ENCODE peak calls at places on chromosomes 4 and X, in six cellular contexts. C is H9, J is trophoblast cell, W is IMR-90, I is neuronal stem cell, U is H1. P is an unnamed sample.

GRCh38 chr4:55609393-55609821 is 17.4 kb upstream of the PDCL2 start:
- DNase-seq in U (no peak), W (peak; percentile 2), J (no peak), I (no peak), C (no peak), P (no peak)

GRCh38 chr4:137664416-137664815 is 132.1 kb upstream of the PCDH18 start:
- DNase-seq in C (no peak), U (no peak), J (no peak), I (no peak), W (peak; percentile 51), P (no peak)

GRCh38 chr4:110900206-110900769 is 277.4 kb upstream of the PITX2 start:
- DNase-seq in J (no peak), U (no peak), W (peak; percentile 20), C (no peak), I (no peak), P (peak; percentile 32)

GRCh38 chrX:63764946-63765345 is 20.1 kb downstream of the ARHGEF9 start:
- DNase-seq in I (no peak), J (no peak), U (no peak), W (peak; percentile 34), C (no peak), P (no peak)

GRCh38 chr4:60575336-60575735 is 624.8 kb upstream of the ADGRL3 start:
- DNase-seq in W (no peak), I (no peak), U (no peak), C (no peak), J (no peak), P (no peak)

GRCh38 chr4:112270643-112271484 is 14.8 kb downstream of the TIFA start:
- DNase-seq in U (no peak), C (no peak), W (peak; percentile 93), I (no peak), J (peak; percentile 82), P (peak; percentile 33)

GRCh38 chrX:17990542-17990941 is 129.4 kb upstream of the RAI2 start:
- DNase-seq in I (no peak), W (no peak), C (no peak), J (no peak), U (no peak), P (no peak)

GRCh38 chrX:55488559-55489314 is 911 bp downstream of the USP51 start:
- DNase-seq in J (peak; percentile 49), U (no peak), C (peak; percentile 70), I (peak; percentile 41), W (peak; percentile 8), P (peak; percentile 64)

GRCh38 chr4:141158219-141158618 is 24.9 kb upstream of the RNF150 start:
- DNase-seq in W (peak; percentile 55), I (peak; percentile 11), C (no peak), U (no peak), J (no peak), P (peak; percentile 53)

GRCh38 chrX:148363836-148364235 is 136.6 kb upstream of the AFF2 start:
- DNase-seq in C (no peak), I (no peak), W (no peak), J (no peak), U (no peak), P (no peak)

GRCh38 chr4:90187148-90187884 is 60.1 kb downstream of the CCSER1 start:
- DNase-seq in W (no peak), J (no peak), I (no peak), C (no peak), U (no peak), P (no peak)

GRCh38 chr4:2350982-2351381 is 67.5 kb downstream of the ZFYVE28 start:
- DNase-seq in W (no peak), J (no peak), I (no peak), U (no peak), C (peak; percentile 12), P (no peak)

GRCh38 chrX:46918434-46918833 is 6.2 kb downstream of the JADE3 start:
- DNase-seq in W (peak; percentile 3), I (no peak), U (no peak), J (no peak), C (no peak), P (no peak)

GRCh38 chrX:149940015-149940716 is 1.9 kb upstream of the EOLA2 start:
- DNase-seq in W (peak; percentile 98), J (peak; percentile 88), C (peak; percentile 97), I (peak; percentile 85), U (peak; percentile 96), P (peak; percentile 97)

GRCh38 chr4:138816883-138817282 is 198.7 kb upstream of the NOCT start:
- DNase-seq in C (no peak), I (no peak), J (no peak), W (no peak), U (no peak), P (no peak)

GRCh38 chrX:34299451-34299967 is 167.4 kb upstream of the FAM47A start:
- DNase-seq in U (no peak), C (no peak), J (no peak), W (no peak), I (no peak), P (peak; percentile 1)

GRCh38 chr4:174669278-174669677 is 147.0 kb upstream of the HPGD start:
- DNase-seq in J (peak; percentile 54), I (no peak), U (no peak), C (no peak), W (peak; percentile 50), P (peak; percentile 81)

GRCh38 chr4:35818520-35818919 is 425.8 kb downstream of the ARAP2 start:
- DNase-seq in C (no peak), W (no peak), I (no peak), U (no peak), J (no peak), P (peak; percentile 5)

GRCh38 chrX:133722756-133723155 is 262.6 kb downstream of the GPC3 start:
- DNase-seq in J (no peak), I (no peak), W (no peak), U (no peak), C (no peak), P (no peak)

GRCh38 chr4:6278801-6279197 is 9.1 kb downstream of the WFS1 start:
- DNase-seq in W (peak; percentile 65), I (no peak), J (no peak), U (no peak), C (no peak), P (no peak)

GRCh38 chrX:2177541-2177940 is 323.2 kb downstream of the DHRSX start:
- DNase-seq in J (no peak), U (no peak), I (no peak), C (no peak), W (no peak), P (no peak)

GRCh38 chrX:103503163-103503852 is 16.0 kb downstream of the RAB40A start:
- DNase-seq in U (no peak), J (peak; percentile 3), W (peak; percentile 33), C (no peak), I (no peak), P (no peak)

GRCh38 chr4:73066928-73067327 is 2.6 kb downstream of the COX18 start:
- DNase-seq in I (no peak), W (no peak), J (no peak), C (no peak), U (no peak), P (no peak)

GRCh38 chr4:11158971-11159370 is 269.7 kb downstream of the HS3ST1 start:
- DNase-seq in U (no peak), I (no peak), J (no peak), W (no peak), C (no peak), P (no peak)

GRCh38 chr4:144709159-144709558 is 63.2 kb downstream of the HHIP start:
- DNase-seq in I (no peak), U (no peak), W (peak; percentile 89), C (no peak), J (no peak), P (peak; percentile 21)

DNA sequence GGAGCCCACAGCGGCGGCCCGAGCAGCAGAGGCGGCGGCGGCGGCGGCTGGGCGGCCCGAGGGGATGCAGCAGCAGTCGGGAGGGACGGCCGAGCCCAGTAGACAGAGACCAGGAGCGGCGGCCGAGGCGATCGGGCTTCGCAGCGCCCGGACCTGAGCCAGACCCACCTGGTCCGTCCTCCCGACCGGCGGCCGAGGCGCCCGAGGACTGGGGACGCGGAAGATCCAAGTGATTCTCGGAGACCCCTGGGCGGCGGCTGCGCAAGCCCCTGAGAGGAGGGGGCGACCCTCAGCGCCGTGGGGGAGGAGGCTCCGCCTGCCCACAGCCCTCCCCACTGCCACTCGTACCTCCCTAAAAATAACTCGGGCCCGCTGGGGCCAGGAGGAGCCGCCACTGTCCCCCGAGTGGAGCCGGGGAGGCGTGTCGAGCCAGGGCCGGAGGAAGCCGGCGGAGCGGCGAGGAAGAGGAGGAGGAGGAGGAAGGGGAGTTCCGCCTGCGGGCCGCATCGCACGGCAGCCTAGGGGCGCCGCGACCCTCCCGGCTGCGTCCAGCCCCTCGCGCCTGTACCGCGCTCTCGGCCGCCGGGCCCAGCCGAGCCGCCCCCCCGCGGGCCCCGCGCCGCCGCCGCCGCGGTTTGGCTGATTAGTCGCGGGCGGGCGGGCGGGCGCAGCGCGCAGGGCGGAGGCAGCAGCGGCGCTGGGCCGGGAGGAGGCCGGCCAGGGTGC is 690 bp downstream of the RAPGEF2 start:
- DNase-seq in I (peak; percentile 60), U (no peak), W (peak; percentile 23), J (peak; percentile 42), C (peak; percentile 46), P (peak; percentile 59)
- H2BK120ac ChIP-seq in I (no peak overlapping the region), U (no peak overlapping the region), W (no peak overlapping the region), J (peak overlapping the region; percentile 48), C (no peak overlapping the region), P (peak overlapping the region; percentile 71)

GRCh38 chr4:169229571-169230028 is 41.2 kb downstream of the SH3RF1 start:
- DNase-seq in J (peak; percentile 10), W (peak; percentile 96), U (no peak), I (no peak), C (no peak), P (peak; percentile 93)
- H4K91ac ChIP-seq in J (peak overlapping the region; percentile 18), W (no peak overlapping the region), U (no peak overlapping the region), I (no peak overlapping the region), C (no peak overlapping the region), P (no peak overlapping the region)

GRCh38 chr4:85825937-85826678 is 351.2 kb downstream of the ARHGAP24 start:
- DNase-seq in I (peak; percentile 30), W (peak; percentile 58), J (no peak), C (peak; percentile 58), U (peak; percentile 62), P (peak; percentile 89)
- H3K4me1 ChIP-seq in I (peaks cover 14% of the 10 kb centered on the region), W (peaks cover 18% of the 10 kb centered on the region), J (no peaks in the 10 kb centered on the region), C (peaks cover 6% of the 10 kb centered on the region), U (peaks cover 12% of the 10 kb centered on the region), P (peaks cover 3% of the 10 kb centered on the region)

GRCh38 chr4:147198411-147199051 is 252.9 kb upstream of the TTC29 start:
- DNase-seq in U (no peak), J (no peak), C (no peak), W (peak; percentile 41), I (peak; percentile 51), P (no peak)

GRCh38 chr4:147195386-147195785 is 249.7 kb upstream of the TTC29 start:
- DNase-seq in W (peak; percentile 58), C (no peak), I (no peak), U (no peak), J (no peak), P (no peak)

GRCh38 chr4:147194604-147195003 is 248.9 kb upstream of the TTC29 start:
- DNase-seq in I (no peak), U (no peak), W (no peak), C (no peak), J (no peak), P (no peak)

GRCh38 chr4:147194107-147194506 is 248.4 kb upstream of the TTC29 start:
- DNase-seq in C (no peak), U (no peak), J (no peak), W (no peak), I (no peak), P (no peak)

DNA sequence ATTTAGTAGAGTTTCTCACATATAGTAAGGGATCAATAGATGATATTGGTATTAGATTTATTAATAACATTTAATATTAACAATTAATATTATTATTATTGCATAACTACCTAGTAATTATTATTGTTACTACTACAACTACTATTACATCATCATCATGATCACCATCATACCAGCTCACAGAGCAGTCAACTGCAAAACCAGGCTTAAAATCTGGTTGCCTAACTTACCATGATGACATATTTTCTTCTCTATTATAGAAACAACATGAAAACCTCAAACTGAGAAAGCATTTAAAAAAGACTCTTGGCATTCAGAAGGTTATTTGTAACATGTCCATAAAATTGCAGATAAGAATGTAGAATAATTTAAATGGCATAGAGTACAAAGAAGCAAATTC is 247.0 kb upstream of the TTC29 start:
- DNase-seq in I (no peak), C (no peak), U (no peak), W (no peak), J (no peak), P (no peak)
- H2BK120ac ChIP-seq in I (no peak overlapping the region), C (no peak overlapping the region), U (no peak overlapping the region), W (no peak overlapping the region), J (no peak overlapping the region), P (no peak overlapping the region)

P was measured in mesenchymal stem cell.